ENCODE peak calls at places on chromosomes 6 and 20, in ten cellular contexts. One of them, this sample, is unnamed.

GRCh38 chr6:47168176-47168575 is 126.0 kb upstream of the ADGRF1 start:
- DNase-seq in uterus: peak; percentile 53
- DNase-seq in HFF-Myc: peak; percentile 85
- DNase-seq in NCI-H1092 treated with DMSO at 0.1 percent for 48 hours: no peak
- DNase-seq in HFFc6: peak; percentile 99
- DNase-seq in activated CD4-positive, alpha-beta T cell treated with anti-CD3 and anti-CD28 coated beads, Interleukin-2, amount 50 U/mL, for 1 hour: no peak
- DNase-seq in G401: no peak
- DNase-seq in iPS-NIHi11: peak; percentile 51
- DNase-seq in skeletal muscle cell: peak; percentile 94
- DNase-seq in thyroid gland: peak; percentile 54
- DNase-seq in this sample: peak; percentile 91

GRCh38 chr20:4471221-4471620 is 250.5 kb upstream of the PRND start:
- DNase-seq in uterus: no peak
- DNase-seq in HFF-Myc: no peak
- DNase-seq in NCI-H1092 treated with DMSO at 0.1 percent for 48 hours: no peak
- DNase-seq in HFFc6: peak; percentile 27
- DNase-seq in activated CD4-positive, alpha-beta T cell treated with anti-CD3 and anti-CD28 coated beads, Interleukin-2, amount 50 U/mL, for 1 hour: no peak
- DNase-seq in G401: no peak
- DNase-seq in iPS-NIHi11: no peak
- DNase-seq in skeletal muscle cell: no peak
- DNase-seq in thyroid gland: no peak
- DNase-seq in this sample: no peak

GRCh38 chr6:121055572-121056163 is 278.6 kb downstream of the TBC1D32 start:
- DNase-seq in uterus: no peak
- DNase-seq in HFF-Myc: peak; percentile 30
- DNase-seq in NCI-H1092 treated with DMSO at 0.1 percent for 48 hours: peak; percentile 22
- DNase-seq in HFFc6: peak; percentile 57
- DNase-seq in activated CD4-positive, alpha-beta T cell treated with anti-CD3 and anti-CD28 coated beads, Interleukin-2, amount 50 U/mL, for 1 hour: no peak
- DNase-seq in G401: peak; percentile 44
- DNase-seq in iPS-NIHi11: peak; percentile 62
- DNase-seq in skeletal muscle cell: peak; percentile 6
- DNase-seq in thyroid gland: no peak
- DNase-seq in this sample: peak; percentile 5

GRCh38 chr6:154408906-154409500 is 52.4 kb upstream of the IPCEF1 start:
- DNase-seq in uterus: no peak
- DNase-seq in HFF-Myc: no peak
- DNase-seq in NCI-H1092 treated with DMSO at 0.1 percent for 48 hours: no peak
- DNase-seq in HFFc6: no peak
- DNase-seq in activated CD4-positive, alpha-beta T cell treated with anti-CD3 and anti-CD28 coated beads, Interleukin-2, amount 50 U/mL, for 1 hour: no peak
- DNase-seq in G401: no peak
- DNase-seq in iPS-NIHi11: peak; percentile 33
- DNase-seq in skeletal muscle cell: no peak
- DNase-seq in thyroid gland: peak; percentile 14
- DNase-seq in this sample: no peak

GRCh38 chr20:60139663-60140446 is 181.6 kb downstream of the CDH26 start:
- DNase-seq in uterus: no peak
- DNase-seq in HFF-Myc: no peak
- DNase-seq in NCI-H1092 treated with DMSO at 0.1 percent for 48 hours: peak; percentile 7
- DNase-seq in HFFc6: no peak
- DNase-seq in activated CD4-positive, alpha-beta T cell treated with anti-CD3 and anti-CD28 coated beads, Interleukin-2, amount 50 U/mL, for 1 hour: no peak
- DNase-seq in G401: no peak
- DNase-seq in iPS-NIHi11: no peak
- DNase-seq in skeletal muscle cell: no peak
- DNase-seq in thyroid gland: no peak
- DNase-seq in this sample: no peak

GRCh38 chr6:46921059-46921458 is 679 bp downstream of the ADGRF5 start:
- DNase-seq in uterus: no peak
- DNase-seq in HFF-Myc: no peak
- DNase-seq in NCI-H1092 treated with DMSO at 0.1 percent for 48 hours: no peak
- DNase-seq in HFFc6: no peak
- DNase-seq in activated CD4-positive, alpha-beta T cell treated with anti-CD3 and anti-CD28 coated beads, Interleukin-2, amount 50 U/mL, for 1 hour: no peak
- DNase-seq in G401: no peak
- DNase-seq in iPS-NIHi11: no peak
- DNase-seq in skeletal muscle cell: no peak
- DNase-seq in thyroid gland: peak; percentile 16
- DNase-seq in this sample: no peak

GRCh38 chr6:44898296-44898930 is 429.7 kb upstream of the RUNX2 start:
- DNase-seq in uterus: no peak
- DNase-seq in HFF-Myc: peak; percentile 71
- DNase-seq in NCI-H1092 treated with DMSO at 0.1 percent for 48 hours: no peak
- DNase-seq in HFFc6: peak; percentile 24
- DNase-seq in activated CD4-positive, alpha-beta T cell treated with anti-CD3 and anti-CD28 coated beads, Interleukin-2, amount 50 U/mL, for 1 hour: no peak
- DNase-seq in G401: no peak
- DNase-seq in iPS-NIHi11: peak; percentile 7
- DNase-seq in skeletal muscle cell: peak; percentile 15
- DNase-seq in thyroid gland: no peak
- DNase-seq in this sample: peak; percentile 53

GRCh38 chr6:169366177-169366901 is 112.7 kb upstream of the THBS2 start:
- DNase-seq in uterus: no peak
- DNase-seq in HFF-Myc: no peak
- DNase-seq in NCI-H1092 treated with DMSO at 0.1 percent for 48 hours: no peak
- DNase-seq in HFFc6: no peak
- DNase-seq in activated CD4-positive, alpha-beta T cell treated with anti-CD3 and anti-CD28 coated beads, Interleukin-2, amount 50 U/mL, for 1 hour: no peak
- DNase-seq in G401: no peak
- DNase-seq in iPS-NIHi11: no peak
- DNase-seq in skeletal muscle cell: no peak
- DNase-seq in thyroid gland: no peak
- DNase-seq in this sample: no peak

GRCh38 chr6:32933661-32934085 is 7.2 kb downstream of the HLA-DMB start:
- DNase-seq in uterus: peak; percentile 78
- DNase-seq in HFF-Myc: peak; percentile 41
- DNase-seq in NCI-H1092 treated with DMSO at 0.1 percent for 48 hours: peak; percentile 28
- DNase-seq in HFFc6: peak; percentile 56
- DNase-seq in activated CD4-positive, alpha-beta T cell treated with anti-CD3 and anti-CD28 coated beads, Interleukin-2, amount 50 U/mL, for 1 hour: peak; percentile 80
- DNase-seq in G401: peak; percentile 82
- DNase-seq in iPS-NIHi11: peak; percentile 84
- DNase-seq in skeletal muscle cell: peak; percentile 25
- DNase-seq in thyroid gland: peak; percentile 81
- DNase-seq in this sample: peak; percentile 51

GRCh38 chr6:169899481-169900145 is 148.2 kb downstream of the ERMARD start:
- DNase-seq in uterus: no peak
- DNase-seq in HFF-Myc: no peak
- DNase-seq in NCI-H1092 treated with DMSO at 0.1 percent for 48 hours: no peak
- DNase-seq in HFFc6: no peak
- DNase-seq in activated CD4-positive, alpha-beta T cell treated with anti-CD3 and anti-CD28 coated beads, Interleukin-2, amount 50 U/mL, for 1 hour: no peak
- DNase-seq in G401: no peak
- DNase-seq in iPS-NIHi11: no peak
- DNase-seq in skeletal muscle cell: no peak
- DNase-seq in thyroid gland: no peak
- DNase-seq in this sample: no peak